ENCODE peak calls at places on chromosomes 12 and 14, in six cellular contexts. W is neural progenitor cell, H is mesothelial cell of epicardium, M is cardiac fibroblast, S is progenitor cell of endocrine pancreas, P is stomach. D is an unnamed sample.
A peak's percentile ranks its signal among the peaks of the same experiment; 100 is the strongest.

GRCh38 chr14:74619672-74620131 is 7.7 kb upstream of the LTBP2 start:
- DNase-seq in W (no peak), H (no peak), M (peak; percentile 98), S (no peak), P (peak; percentile 53), D (no peak)

GRCh38 chr12:72570601-72571000 is 298.4 kb downstream of the TRHDE start:
- DNase-seq in W (peak; percentile 74), H (no peak), M (no peak), S (no peak), P (no peak), D (no peak)

GRCh38 chr12:116813271-116814041 is 67.8 kb downstream of the HRK start:
- DNase-seq in W (no peak), H (no peak), M (no peak), S (no peak), P (no peak), D (no peak)

GRCh38 chr12:777550-778047 is 25.2 kb downstream of the WNK1 start:
- DNase-seq in W (no peak), H (no peak), M (no peak), S (no peak), P (no peak), D (no peak)

GRCh38 chr14:97074456-97074855 is 277.3 kb downstream of the VRK1 start:
- DNase-seq in W (no peak), H (no peak), M (no peak), S (no peak), P (no peak), D (no peak)

GRCh38 chr14:104246401-104247335 is 108.3 kb downstream of the KIF26A start:
- DNase-seq in W (no peak), H (no peak), M (no peak), S (peak; percentile 6), P (peak; percentile 23), D (peak; percentile 10)

GRCh38 chr14:105389976-105390848 is 8.1 kb upstream of the TEX22 start:
- DNase-seq in W (no peak), H (no peak), M (no peak), S (no peak), P (no peak), D (no peak)

GRCh38 chr12:47216150-47216677 is 136.5 kb upstream of the AMIGO2 start:
- DNase-seq in W (no peak), H (no peak), M (no peak), S (no peak), P (no peak), D (peak; percentile 62)

GRCh38 chr12:90945070-90945649 is 9.8 kb downstream of the CCER1 start:
- DNase-seq in W (peak; percentile 25), H (no peak), M (peak; percentile 57), S (no peak), P (no peak), D (no peak)

GRCh38 chr14:85762523-85762922 is 232.6 kb downstream of the FLRT2 start:
- DNase-seq in W (peak; percentile 80), H (no peak), M (no peak), S (no peak), P (no peak), D (no peak)

GRCh38 chr14:24595046-24595808 is 14.3 kb downstream of the GZMH start:
- DNase-seq in W (no peak), H (no peak), M (no peak), S (no peak), P (no peak), D (no peak)

DNA sequence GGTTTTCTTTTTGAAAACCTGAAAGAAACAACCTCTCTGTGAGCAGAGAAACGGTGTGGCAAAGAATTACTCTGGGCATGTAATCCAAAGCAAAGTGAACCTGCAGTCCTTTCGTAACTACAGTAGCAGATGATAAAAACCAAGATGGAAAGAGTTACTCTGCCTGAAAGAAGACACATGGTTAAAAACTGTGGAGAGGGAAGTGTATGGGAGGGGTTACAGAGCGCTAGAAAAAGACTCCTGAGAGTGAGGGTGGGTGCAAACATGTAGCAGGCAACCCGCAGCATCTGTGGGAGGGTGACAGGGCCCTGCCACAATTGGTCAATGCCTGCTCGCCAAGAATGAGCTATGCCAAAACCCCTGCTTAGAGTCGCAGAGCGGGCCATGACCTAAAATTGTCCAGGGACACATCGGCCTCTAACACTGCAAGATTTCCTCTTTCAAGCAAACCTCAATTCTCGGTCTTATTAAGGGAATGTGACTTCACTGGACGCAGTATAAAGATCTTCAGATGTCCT is 753 bp downstream of the PRKAG1 start:
- DNase-seq in W (no peak), H (no peak), M (peak; percentile 69), S (no peak), P (no peak), D (peak; percentile 35)
- TF ChIP-seq CTCF in W (no peak), H (no peak), M (peak; percentile 29), S (no peak), P (no peak), D (no peak)

DNA sequence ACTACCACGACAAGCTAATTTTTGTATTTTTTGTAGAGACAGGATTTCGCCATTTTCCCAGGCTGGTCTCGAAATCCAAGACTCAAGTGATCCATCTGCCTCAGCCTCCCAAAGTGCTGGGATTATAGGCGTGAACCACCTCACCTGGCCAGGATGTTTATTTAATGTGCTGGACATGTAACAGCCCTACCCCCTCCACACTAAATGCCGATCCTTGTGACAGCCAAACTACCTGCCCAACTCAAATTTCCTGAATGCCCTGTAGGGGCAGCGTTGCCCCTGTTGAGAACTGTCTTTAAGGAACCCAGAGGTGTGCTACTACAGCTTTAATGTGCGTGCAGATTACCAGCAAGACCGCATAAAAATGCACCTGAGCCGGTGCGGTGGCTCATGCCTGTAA is 48.1 kb downstream of the KCNK13 start:
- DNase-seq in W (peak; percentile 29), H (no peak), M (no peak), S (no peak), P (no peak), D (no peak)
- TF ChIP-seq CTCF in W (peak; percentile 50), H (peak; percentile 30), M (peak; percentile 24), S (peak; percentile 49), P (no peak), D (no peak)

GRCh38 chr14:64963611-64964010 is 8.5 kb downstream of the RAB15 start:
- DNase-seq in W (no peak), H (no peak), M (no peak), S (no peak), P (no peak), D (no peak)
- TF ChIP-seq CTCF in W (no peak), H (no peak), M (no peak), S (no peak), P (no peak), D (no peak)

GRCh38 chr12:128190614-128191013 is 76.4 kb upstream of the TMEM132C start:
- DNase-seq in W (peak; percentile 82), H (peak; percentile 48), M (no peak), S (peak; percentile 42), P (no peak), D (no peak)
- TF ChIP-seq CTCF in W (peak; percentile 90), H (peak; percentile 44), M (no peak), S (peak; percentile 84), P (no peak), D (no peak)

GRCh38 chr14:100153560-100153959 is 5.9 kb downstream of the DEGS2 start:
- DNase-seq in W (no peak), H (no peak), M (no peak), S (no peak), P (no peak), D (no peak)

GRCh38 chr14:100149789-100150611 is 9.4 kb downstream of the DEGS2 start:
- DNase-seq in W (no peak), H (no peak), M (no peak), S (no peak), P (peak; percentile 75), D (no peak)

GRCh38 chr14:100152091-100152490 is 7.4 kb downstream of the DEGS2 start:
- DNase-seq in W (no peak), H (no peak), M (no peak), S (no peak), P (no peak), D (no peak)

GRCh38 chr14:100148837-100149731 is 10.4 kb downstream of the DEGS2 start:
- DNase-seq in W (no peak), H (no peak), M (no peak), S (no peak), P (no peak), D (no peak)

DNA sequence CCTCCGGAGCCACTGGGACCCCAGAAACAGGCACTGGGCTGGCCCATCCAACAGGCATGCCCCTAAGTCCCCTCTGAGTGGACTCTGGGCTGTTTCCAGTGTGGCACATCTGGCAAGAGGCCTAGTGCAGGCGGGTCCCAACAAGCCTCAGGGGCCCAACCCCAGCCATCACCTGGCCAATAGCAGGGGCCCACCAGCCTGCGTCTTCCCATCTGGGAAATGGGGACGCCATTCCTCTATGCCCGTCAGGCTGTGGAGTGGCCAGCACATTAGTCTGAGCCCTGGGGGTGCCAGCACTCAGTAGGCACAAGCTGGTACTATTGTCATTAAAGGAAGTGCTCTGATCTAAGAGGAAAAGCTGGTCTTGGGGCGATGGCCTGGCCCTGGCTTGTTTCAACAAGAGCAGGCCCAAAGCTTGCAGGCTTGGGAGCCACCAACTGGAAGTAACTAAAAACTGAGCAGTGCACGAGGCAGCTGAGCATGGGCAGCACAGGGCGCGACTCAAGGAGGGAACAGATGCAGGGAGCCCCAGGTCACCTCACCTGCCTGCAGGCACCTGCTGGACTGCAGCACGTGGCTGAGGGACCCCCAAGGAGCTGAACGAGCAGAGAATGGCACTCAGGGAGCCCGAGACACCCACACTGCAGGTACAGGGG is 8.4 kb downstream of the DEGS2 start:
- DNase-seq in W (no peak), H (no peak), M (no peak), S (no peak), P (no peak), D (no peak)
- TF ChIP-seq CTCF in W (no peak), H (no peak), M (no peak), S (no peak), P (no peak), D (no peak)

DNA sequence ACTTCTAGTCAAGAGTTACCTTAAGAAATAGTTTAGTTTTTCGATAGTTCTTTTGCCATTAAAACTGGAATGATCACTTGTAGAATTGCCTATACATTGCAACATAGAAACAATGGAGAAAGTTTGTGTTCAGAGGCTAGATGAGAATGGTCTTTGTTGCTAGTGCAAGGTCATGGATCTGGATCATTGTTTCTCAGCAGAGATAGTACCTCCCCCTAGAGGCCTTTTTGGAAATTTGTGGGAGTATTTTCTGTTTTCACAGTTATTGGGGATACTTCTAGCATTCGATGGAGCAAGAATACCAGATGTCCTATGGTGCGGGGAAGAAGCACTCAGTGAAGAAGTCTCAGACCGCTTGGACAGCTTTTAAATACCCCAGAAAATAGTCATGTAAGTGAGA is 138.8 kb upstream of the HMGA2 start:
- DNase-seq in W (no peak), H (no peak), M (peak; percentile 56), S (no peak), P (no peak), D (no peak)
- TF ChIP-seq CTCF in W (peak; percentile 57), H (no peak), M (peak; percentile 60), S (peak; percentile 51), P (peak; percentile 27), D (no peak)

DNA sequence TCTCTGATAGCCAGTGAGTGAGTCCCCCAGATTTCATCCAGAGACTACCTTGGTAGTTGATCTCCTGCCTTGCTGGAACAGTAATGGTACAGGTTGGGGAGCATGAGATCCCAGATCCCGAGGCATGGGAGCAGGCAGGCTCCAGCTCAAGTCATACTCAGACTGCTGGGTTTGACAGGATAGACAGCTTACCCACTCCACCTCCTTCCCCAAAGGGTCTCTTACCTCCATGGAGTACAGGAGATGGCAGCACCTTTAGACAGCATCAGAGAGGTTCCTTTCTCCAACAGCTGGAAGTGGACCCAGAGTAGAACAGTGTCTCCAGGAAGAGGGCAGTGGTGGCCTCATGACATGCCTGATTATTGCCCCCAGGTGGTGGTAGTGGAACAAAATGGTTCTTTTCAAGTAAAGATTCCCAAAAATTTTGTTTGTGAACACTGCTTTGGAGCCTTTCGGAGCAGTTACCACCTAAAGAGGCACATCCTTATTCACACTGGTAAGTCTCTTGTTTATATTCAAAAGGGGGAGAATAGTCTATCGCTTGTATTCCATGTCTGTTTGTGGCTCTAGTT is 4.9 kb upstream of the CSAD start:
- DNase-seq in W (no peak), H (no peak), M (no peak), S (no peak), P (no peak), D (no peak)
- TF ChIP-seq CTCF in W (no peak), H (no peak), M (no peak), S (no peak), P (no peak), D (no peak)